ENCODE peak calls at places on chromosomes 6 and 20, in five cellular contexts. V, J, U, G and E are unnamed samples.

GRCh38 chr6:116969211-116969863 is 92.3 kb downstream of the RFX6 start:
- DNase-seq in V (no peak), J (no peak), U (no peak), G (peak), E (peak)

GRCh38 chr6:113137411-113137810 is 719.7 kb upstream of the MARCKS start:
- DNase-seq in V (peak), J (no peak), U (peak), G (no peak), E (peak)

GRCh38 chr6:41901882-41902519 is 6.8 kb upstream of the USP49 start:
- DNase-seq in V (no peak), J (no peak), U (no peak), G (peak), E (no peak)

GRCh38 chr6:44850367-44850766 is 462.9 kb downstream of the CDC5L start:
- DNase-seq in V (no peak), J (no peak), U (no peak), G (no peak), E (no peak)

GRCh38 chr20:33685328-33686007 is 717 bp downstream of the E2F1 start:
- DNase-seq in V (peak), J (no peak), U (no peak), G (peak), E (no peak)

GRCh38 chr20:51311636-51312479 is 230.7 kb downstream of the NFATC2 start:
- DNase-seq in V (no peak), J (no peak), U (no peak), G (no peak), E (no peak)

GRCh38 chr6:136586295-136586694 is 36.1 kb upstream of the MAP7 start:
- DNase-seq in V (peak), J (no peak), U (no peak), G (peak), E (no peak)

GRCh38 chr20:47586648-47587306 is 85.1 kb downstream of the NCOA3 start:
- DNase-seq in V (no peak), J (no peak), U (no peak), G (no peak), E (no peak)

GRCh38 chr6:356828-357251 is 34.7 kb upstream of the IRF4 start:
- DNase-seq in V (no peak), J (no peak), U (peak), G (no peak), E (no peak)

GRCh38 chr6:12024715-12025434 is 12.8 kb downstream of the HIVEP1 start:
- DNase-seq in V (no peak), J (no peak), U (no peak), G (no peak), E (no peak)

GRCh38 chr20:47198254-47198671 is 158.2 kb downstream of the ZMYND8 start:
- DNase-seq in V (no peak), J (no peak), U (no peak), G (no peak), E (no peak)

GRCh38 chr6:13992417-13993055 is 67.8 kb downstream of the RNF182 start:
- DNase-seq in V (no peak), J (no peak), U (no peak), G (peak), E (no peak)

GRCh38 chr6:138593100-138593877 is 94.0 kb upstream of the NHSL1 start:
- DNase-seq in V (peak), J (no peak), U (no peak), G (peak), E (peak)
- H3K4me3 ChIP-seq in V (no peak), J (peak), U (peak), G (peak), E (no peak)

GRCh38 chr20:50165687-50166554 is 12.4 kb upstream of the PEDS1 start:
- DNase-seq in V (peak), J (no peak), U (peak), G (peak), E (peak)
- TF ChIP-seq POLR2A in V (peak), J (no peak), U (peak), G (no peak), E (no peak)

DNA sequence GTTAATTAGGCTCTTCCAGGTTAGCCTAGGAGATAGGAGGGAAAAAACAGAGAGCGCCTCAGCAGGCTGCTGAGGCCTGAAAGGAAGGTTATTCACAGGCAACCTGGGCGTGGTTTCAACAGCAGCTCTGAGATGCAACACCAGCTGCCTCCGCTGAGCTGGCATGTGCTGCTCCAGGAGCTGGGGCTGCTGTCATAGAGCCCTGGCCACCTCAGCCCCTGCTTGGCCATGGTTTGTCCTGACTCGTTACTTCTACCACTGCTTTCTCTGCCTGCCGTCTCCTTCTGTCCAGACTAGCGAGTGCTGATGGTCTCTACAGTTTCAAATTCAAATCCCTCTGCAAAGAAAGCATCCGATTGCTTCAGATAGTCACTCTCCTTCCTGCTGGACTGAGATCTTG is 32.5 kb upstream of the RPP40 start:
- DNase-seq in V (no peak), J (no peak), U (no peak), G (peak), E (no peak)
- TF ChIP-seq CTCF in V (no peak), J (no peak), U (no peak), G (no peak), E (no peak)

DNA sequence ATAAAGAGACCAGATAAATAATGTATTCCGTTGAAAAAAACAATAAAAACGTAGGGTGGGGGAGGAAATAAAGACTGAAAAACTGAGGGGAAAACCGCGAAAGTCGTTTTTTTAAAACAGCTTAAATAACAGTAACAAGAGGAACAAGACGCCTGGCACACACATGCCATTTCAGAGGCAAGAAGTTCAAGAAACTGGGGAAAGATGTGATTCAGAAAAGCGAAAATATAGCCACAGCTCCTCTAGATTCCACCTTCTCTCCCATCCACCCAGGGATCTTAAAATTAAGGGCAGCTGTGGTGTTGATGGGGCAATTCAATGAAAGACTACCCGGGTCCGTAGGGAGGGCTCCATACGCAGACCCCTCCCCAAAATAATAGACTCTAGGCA is 1.3 kb downstream of the EPB41L2 start:
- DNase-seq in V (no peak), J (no peak), U (no peak), G (no peak), E (no peak)
- H3K4me3 ChIP-seq in V (peak), J (peak), U (peak), G (peak), E (peak)

GRCh38 chr20:63642518-63643247 is 10.5 kb downstream of the STMN3 start:
- DNase-seq in V (no peak), J (no peak), U (no peak), G (no peak), E (no peak)

GRCh38 chr20:63641146-63641791 is 12.0 kb downstream of the STMN3 start:
- DNase-seq in V (no peak), J (no peak), U (peak), G (peak), E (no peak)

GRCh38 chr20:63640086-63640485 is 13.1 kb downstream of the STMN3 start:
- DNase-seq in V (no peak), J (no peak), U (no peak), G (no peak), E (no peak)

GRCh38 chr20:63643499-63643898 is 9.7 kb downstream of the STMN3 start:
- DNase-seq in V (no peak), J (no peak), U (no peak), G (no peak), E (no peak)

DNA sequence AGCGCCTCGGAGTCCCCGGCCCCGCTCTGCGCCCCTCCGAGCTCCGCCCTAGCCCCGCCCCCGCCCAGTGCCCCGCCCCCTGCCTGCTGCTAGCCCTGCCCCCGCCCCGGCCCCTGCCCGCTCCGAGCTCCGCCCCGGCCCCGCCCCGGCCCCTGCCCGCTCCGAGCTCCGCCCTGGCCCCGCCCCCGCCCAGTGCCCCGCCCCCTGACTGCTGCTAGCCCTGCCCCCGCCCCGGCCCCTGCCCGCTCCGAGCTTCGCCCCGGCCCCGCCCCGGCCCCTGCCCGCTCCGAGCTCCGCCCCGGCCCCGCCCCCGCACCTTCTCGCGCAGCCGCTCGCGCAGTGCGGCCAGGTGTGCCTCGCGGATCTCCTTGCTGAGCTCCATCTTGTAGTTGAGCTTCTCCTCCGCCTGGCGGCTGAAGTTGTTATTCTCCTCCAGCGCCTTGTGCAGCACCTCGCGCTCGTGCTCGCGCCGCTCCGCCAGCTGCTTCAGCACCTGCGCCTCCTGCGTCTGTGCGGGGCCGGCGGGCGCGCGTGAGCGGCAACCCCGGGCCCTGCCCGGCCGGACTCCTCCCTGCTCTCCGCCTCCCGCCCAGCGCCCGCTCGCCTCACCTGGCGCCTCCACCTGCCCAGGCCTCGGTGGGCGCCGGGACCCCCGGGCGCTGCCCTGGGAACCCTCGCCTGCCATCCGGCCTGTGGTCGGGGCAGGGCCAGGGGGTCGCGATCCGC is 11.3 kb downstream of the STMN3 start:
- DNase-seq in V (peak), J (no peak), U (peak), G (peak), E (peak)
- TF ChIP-seq POLR2A in V (no peak), J (no peak), U (no peak), G (peak), E (no peak)